ENCODE peak calls at places on chromosomes 2 and 18, in five cellular contexts. S is tibial nerve, O is ovary, J is A549, H is IMR-90. F is an unnamed sample.

GRCh38 chr2:65349863-65350262 is 82.5 kb downstream of the SPRED2 start:
- DNase-seq in O (peak; percentile 75), H (peak; percentile 86), J (no peak), S (peak; percentile 43), F (peak; percentile 28)

GRCh38 chr18:31498450-31499156 is 626 bp downstream of the DSG2 start:
- DNase-seq in H (no peak), J (no peak), O (peak; percentile 31), S (no peak), F (peak; percentile 21)

GRCh38 chr2:45388541-45389100 is 222.4 kb downstream of the SRBD1 start:
- DNase-seq in O (no peak), J (peak; percentile 50), S (no peak), H (no peak), F (no peak)

GRCh38 chr2:236180831-236181453 is 12.8 kb upstream of the GBX2 start:
- DNase-seq in J (peak; percentile 80), O (peak; percentile 57), H (peak; percentile 65), S (no peak), F (peak; percentile 56)

GRCh38 chr2:223771480-223771879 is 65.9 kb downstream of the AP1S3 start:
- DNase-seq in O (no peak), S (no peak), H (peak; percentile 7), J (no peak), F (no peak)

GRCh38 chr2:20355131-20355530 is 4.5 kb upstream of the PUM2 start:
- DNase-seq in O (peak; percentile 65), H (peak; percentile 55), J (no peak), S (no peak), F (no peak)

GRCh38 chr2:44362207-44363015 is 664 bp downstream of the CAMKMT start:
- DNase-seq in J (peak; percentile 36), H (peak; percentile 55), O (peak; percentile 36), S (no peak), F (peak; percentile 51)

GRCh38 chr2:65711863-65712262 is 279.5 kb upstream of the SPRED2 start:
- DNase-seq in J (no peak), S (no peak), O (no peak), H (no peak), F (no peak)

GRCh38 chr18:41311571-41312240 is 643.3 kb upstream of the PIK3C3 start:
- DNase-seq in H (no peak), J (no peak), S (no peak), O (no peak), F (no peak)

GRCh38 chr2:149018971-149019370 is 19.5 kb upstream of the LYPD6B start:
- DNase-seq in H (no peak), O (no peak), J (no peak), S (no peak), F (no peak)

GRCh38 chr2:149021761-149022160 is 16.7 kb upstream of the LYPD6B start:
- DNase-seq in O (no peak), S (no peak), H (no peak), J (no peak), F (no peak)

GRCh38 chr2:149019768-149020167 is 18.7 kb upstream of the LYPD6B start:
- DNase-seq in J (no peak), H (no peak), S (no peak), O (no peak), F (no peak)

GRCh38 chr2:149021271-149021719 is 17.2 kb upstream of the LYPD6B start:
- DNase-seq in J (no peak), S (no peak), O (no peak), H (no peak), F (no peak)

DNA sequence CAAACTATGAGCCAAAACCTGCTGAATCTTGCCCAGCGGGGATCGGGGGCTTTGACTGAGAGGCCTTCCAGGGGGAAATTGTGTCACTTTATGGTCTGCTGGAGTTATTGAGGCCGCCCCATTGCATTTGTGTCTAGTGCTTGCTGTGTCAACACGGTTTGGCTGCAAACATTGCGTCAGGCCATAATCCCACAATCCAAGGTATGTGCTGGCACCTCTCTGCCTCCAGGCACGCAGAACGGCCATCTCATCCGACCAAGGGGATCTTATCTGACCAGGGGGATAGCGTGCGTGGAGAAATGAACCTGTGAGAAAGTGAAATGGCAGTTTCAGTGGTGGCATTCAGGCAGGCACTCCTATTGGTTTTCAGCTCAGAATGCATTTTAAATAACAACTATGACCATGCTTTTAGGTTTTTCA is 18.1 kb upstream of the LYPD6B start:
- DNase-seq in H (no peak), S (no peak), J (no peak), O (no peak), F (peak; percentile 16)
- TF ChIP-seq POLR2A in H (no peak), S (no peak), J (no peak), O (no peak), F (no peak)

GRCh38 chr2:10917927-10918326 is 6.2 kb downstream of the KCNF1 start:
- DNase-seq in O (no peak), H (no peak), J (no peak), S (no peak), F (no peak)
- H3K4me1 ChIP-seq in O (peaks cover 2% of the 10 kb centered on the region), H (peaks cover 8% of the 10 kb centered on the region), J (peaks cover 7% of the 10 kb centered on the region), S (no peaks in the 10 kb centered on the region), F (peaks cover 14% of the 10 kb centered on the region)

DNA sequence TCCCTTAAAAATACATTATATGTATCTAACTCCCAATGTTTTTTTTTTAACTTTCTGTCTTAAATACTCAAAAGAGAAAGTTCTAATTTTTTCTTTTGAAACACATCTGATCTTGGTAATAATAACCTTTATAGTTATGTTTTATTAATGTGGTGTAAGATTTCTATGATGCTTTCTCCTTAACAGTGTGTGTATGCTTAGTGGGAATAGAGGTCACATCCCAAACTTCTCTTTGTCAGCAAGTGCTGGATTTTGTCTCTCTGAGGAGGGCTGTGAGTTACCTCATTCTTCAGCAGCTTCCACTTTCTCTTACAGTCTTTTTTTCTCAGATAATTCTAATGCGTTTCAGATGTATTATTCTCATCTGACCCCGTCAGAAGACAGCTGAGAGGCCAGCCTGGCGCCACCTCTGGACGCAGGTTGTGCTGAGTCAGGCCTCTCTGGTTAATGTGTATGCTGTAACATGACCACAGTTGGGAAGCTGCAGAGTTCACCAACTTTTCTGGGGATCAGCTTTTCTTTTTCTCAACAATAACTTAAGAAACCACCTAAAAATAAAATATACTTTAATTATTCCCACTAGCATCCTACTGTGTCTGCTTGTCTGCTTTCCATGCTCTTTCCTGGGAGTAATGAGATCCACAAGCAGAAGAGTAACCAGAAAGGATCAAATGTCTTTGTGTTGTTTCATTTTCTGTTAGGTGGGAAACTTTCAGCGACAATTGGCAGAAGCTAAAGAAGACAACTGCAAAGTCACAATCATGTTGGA is 79.5 kb downstream of the CCDC150 start:
- DNase-seq in S (peak; percentile 18), H (peak; percentile 75), O (no peak), J (peak; percentile 72), F (peak; percentile 62)
- TF ChIP-seq CTCF in S (no peak), H (peak; percentile 18), O (no peak), J (no peak), F (no peak)

GRCh38 chr2:85711578-85712060 is 17.5 kb downstream of the GNLY start:
- DNase-seq in O (no peak), S (no peak), H (no peak), J (no peak), F (no peak)

GRCh38 chr2:85712849-85713612 is 18.9 kb downstream of the GNLY start:
- DNase-seq in H (peak; percentile 81), O (no peak), J (peak; percentile 54), S (no peak), F (peak; percentile 83)

GRCh38 chr2:85713836-85714235 is 19.7 kb downstream of the GNLY start:
- DNase-seq in J (no peak), H (no peak), S (no peak), O (no peak), F (no peak)

GRCh38 chr2:85710687-85711577 is 16.8 kb downstream of the GNLY start:
- DNase-seq in J (no peak), O (peak; percentile 83), S (no peak), H (no peak), F (no peak)

GRCh38 chr2:85712261-85712660 is 18.1 kb downstream of the GNLY start:
- DNase-seq in O (no peak), J (no peak), S (no peak), H (no peak), F (no peak)
- TF ChIP-seq POLR2A in O (no peak), J (no peak), S (no peak), H (no peak), F (no peak)

GRCh38 chr2:177352441-177353070 is 40.0 kb upstream of the AGPS start:
- DNase-seq in J (no peak), S (no peak), O (no peak), H (no peak), F (no peak)
- H3K4me1 ChIP-seq in J (peaks cover 4% of the 10 kb centered on the region), S (peaks cover 40% of the 10 kb centered on the region), O (peaks cover 9% of the 10 kb centered on the region), H (peaks cover 2% of the 10 kb centered on the region), F (peaks cover 11% of the 10 kb centered on the region)

DNA sequence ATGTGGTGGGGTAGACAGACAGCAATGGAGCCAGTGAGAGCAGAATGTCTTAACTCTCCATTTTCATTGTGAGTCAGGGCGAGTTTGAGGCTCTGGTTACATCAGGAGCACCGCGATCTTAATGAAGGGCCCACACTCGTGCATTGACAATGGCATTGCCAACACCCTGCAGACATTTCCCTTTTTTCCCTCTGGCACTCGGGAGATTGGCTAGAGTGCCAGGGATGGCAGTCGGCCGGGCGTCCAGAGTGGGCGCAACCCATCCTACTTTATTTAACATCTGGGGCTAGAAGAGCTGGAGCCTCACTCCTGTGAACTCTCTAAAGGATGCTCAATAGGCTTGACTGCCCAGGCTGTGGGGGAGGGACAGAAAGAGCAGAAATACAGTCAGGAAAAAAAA is 9.7 kb downstream of the PROKR1 start:
- DNase-seq in J (no peak), H (no peak), S (no peak), O (no peak), F (no peak)
- TF ChIP-seq CTCF in J (no peak), H (no peak), S (no peak), O (no peak), F (no peak)

GRCh38 chr2:230668184-230668938 is 44.3 kb upstream of the CAB39 start:
- DNase-seq in S (no peak), H (peak; percentile 74), O (no peak), J (no peak), F (no peak)
- TF ChIP-seq POLR2A in S (no peak), H (no peak), O (no peak), J (no peak), F (no peak)

GRCh38 chr2:60836491-60836890 is 44.9 kb upstream of the REL start:
- DNase-seq in J (no peak), H (no peak), S (no peak), O (no peak), F (no peak)

GRCh38 chr2:60839126-60839813 is 42.1 kb upstream of the REL start:
- DNase-seq in O (no peak), H (no peak), J (no peak), S (no peak), F (no peak)

GRCh38 chr2:60840880-60841279 is 40.5 kb upstream of the REL start:
- DNase-seq in J (no peak), H (no peak), S (no peak), O (no peak), F (no peak)

GRCh38 chr2:60837123-60837522 is 44.3 kb upstream of the REL start:
- DNase-seq in S (no peak), H (no peak), O (no peak), J (no peak), F (no peak)

DNA sequence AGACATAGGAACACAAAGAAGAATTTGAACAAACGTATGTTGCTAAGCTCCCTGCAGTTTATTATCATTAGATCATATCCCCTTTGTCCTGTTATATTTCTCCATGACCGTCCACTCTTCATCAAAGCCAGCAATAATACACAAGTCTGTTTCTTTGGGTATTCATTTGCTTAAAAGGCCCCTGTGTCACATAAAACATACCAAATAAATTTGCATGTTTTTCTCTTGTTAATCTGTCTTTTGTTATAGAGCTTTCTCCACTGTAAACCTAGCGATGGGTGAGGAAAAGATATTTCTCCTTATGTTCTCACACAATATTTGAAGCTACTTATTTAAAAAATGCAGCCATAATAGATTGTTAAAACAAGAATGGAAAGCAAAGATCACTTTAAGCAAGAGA is 42.9 kb upstream of the REL start:
- DNase-seq in S (no peak), J (no peak), H (no peak), O (no peak), F (no peak)
- H3K4me1 ChIP-seq in S (peaks cover 3% of the 10 kb centered on the region), J (no peaks in the 10 kb centered on the region), H (no peaks in the 10 kb centered on the region), O (no peaks in the 10 kb centered on the region), F (no peaks in the 10 kb centered on the region)

GRCh38 chr2:170966648-170967396 is 37.8 kb downstream of the GORASP2 start:
- DNase-seq in H (no peak), J (peak; percentile 61), O (no peak), S (no peak), F (no peak)
- TF ChIP-seq CTCF in H (no peak), J (peak; percentile 40), O (no peak), S (no peak), F (no peak)